ENCODE peak calls at places on chromosomes 4 and X, in four cellular contexts. One of them, this sample, is unnamed.

GRCh38 chrX:34778961-34779360 is 121.9 kb upstream of the TMEM47 start:
- DNase-seq in breast epithelium: no peak
- DNase-seq in stomach: no peak
- DNase-seq in suprapubic skin: no peak
- DNase-seq in this sample: no peak

GRCh38 chr4:110197421-110198398 is 705 bp downstream of the ELOVL6 start:
- DNase-seq in breast epithelium: no peak
- DNase-seq in stomach: no peak
- DNase-seq in suprapubic skin: no peak
- DNase-seq in this sample: peak; percentile 27

GRCh38 chrX:572490-573124 is 58.0 kb upstream of the SHOX start:
- DNase-seq in breast epithelium: no peak
- DNase-seq in stomach: no peak
- DNase-seq in suprapubic skin: no peak
- DNase-seq in this sample: no peak

GRCh38 chr4:20565075-20565721 is 135.1 kb upstream of the PACRGL start:
- DNase-seq in breast epithelium: no peak
- DNase-seq in stomach: no peak
- DNase-seq in suprapubic skin: no peak
- DNase-seq in this sample: no peak

GRCh38 chr4:8151165-8151650 is 7.4 kb downstream of the ABLIM2 start:
- DNase-seq in breast epithelium: no peak
- DNase-seq in stomach: no peak
- DNase-seq in suprapubic skin: no peak
- DNase-seq in this sample: no peak

GRCh38 chr4:2931765-2932560 is 31.2 kb downstream of the NOP14 start:
- DNase-seq in breast epithelium: no peak
- DNase-seq in stomach: peak; percentile 60
- DNase-seq in suprapubic skin: peak; percentile 85
- DNase-seq in this sample: peak; percentile 76

GRCh38 chr4:101910786-101911373 is 120.3 kb downstream of the BANK1 start:
- DNase-seq in breast epithelium: no peak
- DNase-seq in stomach: no peak
- DNase-seq in suprapubic skin: no peak
- DNase-seq in this sample: no peak

GRCh38 chrX:41922125-41922521 is 1.2 kb downstream of the CASK start:
- DNase-seq in breast epithelium: no peak
- DNase-seq in stomach: no peak
- DNase-seq in suprapubic skin: no peak
- DNase-seq in this sample: no peak

GRCh38 chr4:81921757-81922159 is 450.1 kb upstream of the RASGEF1B start:
- DNase-seq in breast epithelium: no peak
- DNase-seq in stomach: no peak
- DNase-seq in suprapubic skin: no peak
- DNase-seq in this sample: no peak

DNA sequence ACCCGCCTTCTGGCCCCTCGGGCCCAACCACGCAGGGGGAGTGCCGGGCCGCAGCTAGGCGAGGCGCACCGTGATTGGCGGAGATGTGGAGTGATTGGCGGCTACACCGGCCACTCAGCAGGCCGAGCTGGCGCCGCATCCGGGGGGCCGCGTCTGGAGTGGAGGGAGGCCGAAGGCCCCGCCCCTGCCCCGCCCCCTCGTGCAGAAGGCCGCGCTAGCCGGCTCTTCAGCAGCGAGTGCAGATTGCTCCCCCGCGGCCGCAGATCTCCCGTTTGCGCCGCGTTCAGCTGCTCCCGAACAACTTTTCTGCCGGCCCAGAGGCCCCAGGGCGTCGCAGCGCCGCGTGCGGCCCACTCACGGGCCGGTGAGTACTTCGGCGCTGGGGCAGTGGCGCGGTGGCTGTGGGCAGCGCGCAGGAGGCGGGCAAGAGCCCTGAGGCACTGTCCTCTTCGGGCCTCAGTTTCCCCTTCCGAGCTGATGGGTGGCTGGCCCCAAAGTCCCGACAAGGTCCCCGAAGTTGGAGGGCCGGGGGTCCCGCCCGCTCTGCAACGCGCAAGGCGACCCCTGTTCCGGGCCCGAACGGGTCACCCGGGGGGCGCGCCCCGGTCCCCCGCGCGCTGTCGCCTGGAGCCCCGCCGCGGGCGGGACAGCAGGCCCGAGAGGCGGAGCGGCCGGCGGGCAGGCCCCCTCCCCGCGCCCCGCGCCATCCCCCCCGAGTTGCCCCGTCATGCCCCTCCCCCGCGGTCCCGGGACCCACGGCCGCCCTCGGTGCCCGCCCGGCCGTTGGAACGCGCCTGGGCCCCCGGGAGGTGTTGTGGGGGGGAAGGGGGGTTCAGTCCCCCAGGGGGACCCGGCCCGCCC is at the start of gene WFS1:
- DNase-seq in breast epithelium: peak; percentile 99
- DNase-seq in stomach: peak; percentile 99
- DNase-seq in suprapubic skin: peak; percentile 99
- DNase-seq in this sample: peak; percentile 100
- TF ChIP-seq POLR2A in breast epithelium: peak; percentile 54
- TF ChIP-seq POLR2A in stomach: no peak
- TF ChIP-seq POLR2A in suprapubic skin: no peak
- TF ChIP-seq POLR2A in this sample: no peak

DNA sequence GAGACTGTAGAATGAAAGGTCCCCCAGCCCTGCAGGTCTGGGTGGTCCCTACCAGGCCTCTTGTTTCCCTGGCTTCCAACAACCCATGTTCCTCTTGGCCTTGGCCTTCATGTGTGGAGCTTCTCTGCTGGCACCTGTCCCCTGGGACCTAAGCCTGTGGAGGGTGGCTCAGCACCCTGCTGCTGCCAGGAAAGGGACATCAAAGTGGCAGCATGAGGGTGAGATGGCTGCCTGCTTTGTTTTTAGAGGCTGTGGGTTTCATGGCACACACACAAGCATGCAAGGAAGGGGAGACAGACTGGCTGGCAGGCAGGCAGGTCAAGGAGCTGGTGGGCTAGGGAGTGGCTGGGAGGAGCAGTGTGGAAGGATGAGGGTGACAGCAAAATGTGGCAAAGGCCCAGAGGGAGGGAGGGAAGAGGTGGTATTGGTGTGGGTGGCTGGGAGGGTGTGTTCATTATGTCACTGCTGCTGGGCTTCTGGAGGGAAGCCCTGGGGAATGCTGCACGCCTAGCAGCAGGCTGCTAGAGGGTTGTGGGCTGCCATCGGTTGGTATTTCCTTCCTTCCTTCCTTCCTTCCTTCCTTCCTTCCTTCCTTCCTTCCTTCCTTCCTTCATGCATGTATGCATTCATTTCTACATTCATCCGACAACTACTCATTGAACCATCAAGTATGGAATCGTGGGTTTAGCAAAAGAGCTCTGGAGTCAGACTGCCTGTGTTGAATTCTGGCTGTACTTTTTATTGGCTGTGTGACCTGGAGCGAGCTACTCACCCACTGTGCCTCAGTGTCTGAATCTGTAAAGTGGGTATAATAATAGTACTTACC is 128.7 kb upstream of the PJA1 start:
- DNase-seq in breast epithelium: no peak
- DNase-seq in stomach: no peak
- DNase-seq in suprapubic skin: no peak
- DNase-seq in this sample: no peak
- TF ChIP-seq POLR2AphosphoS5 in breast epithelium: no peak
- TF ChIP-seq POLR2AphosphoS5 in stomach: no peak
- TF ChIP-seq POLR2AphosphoS5 in suprapubic skin: no peak
- TF ChIP-seq POLR2AphosphoS5 in this sample: no peak

DNA sequence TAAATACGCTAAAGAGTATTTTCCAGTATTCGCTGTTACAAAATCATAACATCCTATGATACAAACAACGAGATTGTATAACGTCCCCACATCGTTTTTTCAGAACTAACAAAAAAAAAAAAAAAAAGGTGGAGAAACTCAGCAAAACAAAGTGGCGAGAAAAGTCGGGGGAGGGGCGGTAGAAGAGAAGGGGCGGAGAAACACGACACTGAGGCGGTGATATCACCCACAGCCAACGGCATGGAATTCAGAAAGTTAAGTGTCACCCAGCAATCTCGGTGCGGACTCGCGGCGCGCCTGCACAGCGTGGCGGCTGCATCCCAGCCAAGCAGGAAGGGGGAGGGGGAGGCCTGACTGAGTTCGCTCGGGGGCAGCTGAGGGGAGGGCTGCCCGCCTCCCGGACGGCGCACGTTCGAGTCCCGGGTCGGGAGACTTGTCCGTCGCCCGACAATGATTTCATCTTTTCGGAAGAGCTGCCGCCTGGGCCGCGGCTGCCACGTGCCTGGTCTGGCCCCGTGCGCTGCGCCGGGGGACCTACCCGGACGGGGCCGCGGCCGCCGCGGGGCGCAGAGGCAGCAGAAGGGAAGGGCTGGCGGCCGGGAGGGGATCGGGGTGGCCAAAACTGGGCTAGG is 830 bp downstream of the SETD7 start:
- DNase-seq in breast epithelium: peak; percentile 91
- DNase-seq in stomach: peak; percentile 86
- DNase-seq in suprapubic skin: peak; percentile 94
- DNase-seq in this sample: peak; percentile 47
- TF ChIP-seq POLR2A in breast epithelium: peak; percentile 84
- TF ChIP-seq POLR2A in stomach: no peak
- TF ChIP-seq POLR2A in suprapubic skin: peak; percentile 64
- TF ChIP-seq POLR2A in this sample: no peak

DNA sequence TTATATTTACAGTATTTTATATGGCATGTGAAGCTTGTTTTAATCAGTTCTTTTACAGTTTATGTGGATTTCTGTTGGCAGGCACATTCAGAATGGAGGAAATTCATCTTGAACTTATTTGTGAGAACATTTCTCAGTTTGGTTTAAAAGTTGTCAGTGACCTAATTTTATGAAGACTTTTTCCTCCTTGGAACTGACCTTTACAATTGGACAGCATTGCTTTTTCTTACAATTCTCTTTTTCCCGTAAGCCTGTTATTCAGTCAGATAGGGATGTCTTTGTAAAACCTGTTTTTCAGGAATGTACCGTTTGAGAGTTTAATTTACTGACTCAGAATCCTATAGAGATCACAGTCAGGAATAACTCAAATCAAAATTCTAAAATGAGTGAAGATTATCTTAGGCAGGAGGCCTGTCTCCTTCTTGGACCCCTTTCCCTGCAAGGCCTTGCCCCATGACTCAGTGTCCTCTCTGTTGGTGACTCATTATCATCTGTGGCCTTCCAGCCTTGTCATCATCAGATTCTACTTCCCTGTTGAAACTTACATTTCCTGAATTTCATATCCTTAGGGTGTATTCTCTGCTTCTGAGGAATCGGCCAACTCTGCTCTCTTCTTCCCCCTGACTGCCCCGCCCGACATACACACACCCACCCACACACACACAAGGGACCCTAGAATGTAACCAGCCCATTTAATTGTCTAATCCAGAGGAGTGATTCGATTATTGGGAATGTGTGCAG is 99.7 kb downstream of the ARHGAP10 start:
- DNase-seq in breast epithelium: peak; percentile 43
- DNase-seq in stomach: no peak
- DNase-seq in suprapubic skin: no peak
- DNase-seq in this sample: no peak
- TF ChIP-seq POLR2AphosphoS5 in breast epithelium: peak; percentile 65
- TF ChIP-seq POLR2AphosphoS5 in stomach: peak; percentile 58
- TF ChIP-seq POLR2AphosphoS5 in suprapubic skin: no peak
- TF ChIP-seq POLR2AphosphoS5 in this sample: no peak

DNA sequence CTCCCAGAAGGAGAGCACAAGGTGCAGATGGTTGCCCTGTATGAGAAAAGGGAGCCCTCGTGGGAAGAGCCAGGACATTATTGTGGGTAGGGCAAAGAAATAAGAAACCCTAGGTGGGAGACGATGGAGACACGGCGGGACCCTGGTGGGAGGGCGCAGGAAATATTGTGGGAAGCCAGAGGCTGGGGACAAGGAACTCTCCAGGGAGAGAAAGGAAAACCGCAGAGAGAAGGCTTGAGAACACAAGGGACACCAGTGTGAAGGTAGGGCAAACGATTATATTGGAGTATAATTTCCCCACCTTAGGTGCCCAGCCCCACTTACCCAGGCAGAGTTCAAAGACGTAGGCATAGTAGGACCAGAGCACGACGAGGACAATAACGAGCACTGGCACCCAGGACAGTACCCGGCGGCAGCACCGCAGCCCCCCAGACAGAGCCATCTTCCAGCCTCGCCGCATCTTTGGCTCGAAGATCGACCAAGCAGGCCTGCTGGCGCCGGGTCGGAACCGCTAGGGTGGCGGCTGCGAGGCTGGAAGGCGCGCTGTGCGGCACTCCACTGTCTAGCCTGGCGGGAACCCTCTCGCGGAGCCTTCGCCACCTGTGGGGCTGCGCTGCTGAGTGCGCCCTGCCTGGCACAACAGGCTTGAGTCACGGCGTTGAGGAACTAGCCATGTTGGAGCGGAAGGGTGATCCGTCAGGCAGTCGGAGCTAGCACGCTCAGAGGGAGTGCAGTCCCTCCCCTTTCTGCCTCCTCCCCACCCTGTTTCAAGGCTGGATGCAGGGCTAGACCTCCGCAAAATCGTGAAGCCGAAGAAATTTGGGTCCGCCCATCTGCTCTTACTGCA is at the start of gene ZDHHC15:
- DNase-seq in breast epithelium: no peak
- DNase-seq in stomach: peak; percentile 55
- DNase-seq in suprapubic skin: peak; percentile 74
- DNase-seq in this sample: no peak
- TF ChIP-seq POLR2A in breast epithelium: no peak
- TF ChIP-seq POLR2A in stomach: no peak
- TF ChIP-seq POLR2A in suprapubic skin: no peak
- TF ChIP-seq POLR2A in this sample: no peak